ENCODE peak calls at places on chromosomes 1 and 21, in six cellular contexts. B is A549, S is endothelial cell of umbilical vein, W is WTC11, K is K562, N is NB4. O is an unnamed sample.

GRCh38 chr1:92956254-92956653 is 5.0 kb downstream of the DIPK1A start:
- DNase-seq in S (no peak), N (no peak), B (no peak), W (no peak), K (no peak), O (no peak)

GRCh38 chr1:8202182-8202905 is 115.6 kb upstream of the SLC45A1 start:
- DNase-seq in W (no peak), K (peak), B (peak), S (peak), N (no peak), O (peak)

GRCh38 chr1:24203404-24203803 is 16.3 kb upstream of the IFNLR1 start:
- DNase-seq in K (no peak), B (no peak), S (no peak), W (no peak), N (no peak), O (peak)

GRCh38 chr1:109151146-109151545 is 37.2 kb downstream of the ELAPOR1 start:
- DNase-seq in K (peak), S (peak), B (no peak), W (peak), N (no peak), O (peak)

GRCh38 chr1:67599085-67599484 is 85.9 kb upstream of the GADD45A start:
- DNase-seq in K (no peak), S (no peak), N (no peak), W (no peak), B (no peak), O (no peak)

GRCh38 chr1:32613472-32613871 is 36.9 kb downstream of the ZBTB8OS start:
- DNase-seq in S (no peak), W (no peak), K (no peak), B (no peak), N (no peak), O (no peak)

GRCh38 chr1:7130127-7130526 is 344.9 kb downstream of the CAMTA1 start:
- DNase-seq in K (no peak), S (no peak), B (no peak), W (no peak), N (no peak), O (no peak)

GRCh38 chr1:154808909-154809262 is 61.2 kb downstream of the KCNN3 start:
- DNase-seq in W (no peak), B (no peak), S (no peak), N (no peak), K (peak), O (no peak)

GRCh38 chr1:84653130-84653680 is 37.1 kb downstream of the SSX2IP start:
- DNase-seq in S (no peak), N (peak), K (no peak), B (no peak), W (no peak), O (no peak)

GRCh38 chr1:27959792-27960603 is at the start of gene XKR8:
- DNase-seq in N (peak), K (peak), S (peak), W (peak), B (peak), O (peak)

GRCh38 chr1:155016231-155016831 is 13.7 kb downstream of the ZBTB7B start:
- DNase-seq in W (no peak), K (no peak), N (peak), S (no peak), B (no peak), O (no peak)

GRCh38 chr1:44484155-44484688 is 79.2 kb downstream of the RNF220 start:
- DNase-seq in B (no peak), K (no peak), W (peak), N (peak), S (peak), O (no peak)

GRCh38 chr21:34846601-34847112 is 177.9 kb downstream of the CLIC6 start:
- DNase-seq in W (no peak), B (peak), S (no peak), K (no peak), N (no peak), O (peak)

GRCh38 chr1:248625971-248626370 is 8.9 kb downstream of the OR2T11 start:
- DNase-seq in B (no peak), S (no peak), K (no peak), W (no peak), N (no peak), O (no peak)

GRCh38 chr1:3740752-3741151 is 11.5 kb upstream of the CCDC27 start:
- DNase-seq in W (no peak), K (no peak), N (no peak), B (no peak), S (no peak), O (no peak)

GRCh38 chr1:53470155-53470554 is 11.0 kb downstream of the DMRTB1 start:
- DNase-seq in K (peak), S (peak), N (no peak), B (peak), W (peak), O (peak)

GRCh38 chr1:67711150-67711849 is 26.3 kb downstream of the GADD45A start:
- DNase-seq in K (peak), B (no peak), S (no peak), W (no peak), N (no peak), O (no peak)

GRCh38 chr1:154557939-154558609 is 388 bp downstream of the UBE2Q1 start:
- DNase-seq in N (peak), S (peak), B (no peak), W (peak), K (peak), O (no peak)

GRCh38 chr21:41269535-41269934 is 47.1 kb upstream of the FAM3B start:
- DNase-seq in W (no peak), N (no peak), K (no peak), S (no peak), B (no peak), O (no peak)

GRCh38 chr1:20370628-20371200 is 80.0 kb downstream of the VWA5B1 start:
- DNase-seq in B (no peak), N (no peak), W (no peak), K (peak), S (no peak), O (no peak)

GRCh38 chr1:9075023-9075422 is 5.6 kb upstream of the SLC2A5 start:
- DNase-seq in N (peak), W (no peak), B (no peak), K (no peak), S (peak), O (no peak)

GRCh38 chr1:31647106-31647505 is 2.4 kb upstream of the PEF1 start:
- DNase-seq in B (no peak), N (no peak), W (no peak), S (no peak), K (no peak), O (no peak)

GRCh38 chr1:22290611-22291010 is 147.7 kb upstream of the WNT4 start:
- DNase-seq in S (no peak), B (no peak), N (no peak), W (no peak), K (no peak), O (no peak)

GRCh38 chr1:152884085-152884484 is 6.0 kb downstream of the SMCP start:
- DNase-seq in W (no peak), S (no peak), N (no peak), B (no peak), K (no peak), O (no peak)

DNA sequence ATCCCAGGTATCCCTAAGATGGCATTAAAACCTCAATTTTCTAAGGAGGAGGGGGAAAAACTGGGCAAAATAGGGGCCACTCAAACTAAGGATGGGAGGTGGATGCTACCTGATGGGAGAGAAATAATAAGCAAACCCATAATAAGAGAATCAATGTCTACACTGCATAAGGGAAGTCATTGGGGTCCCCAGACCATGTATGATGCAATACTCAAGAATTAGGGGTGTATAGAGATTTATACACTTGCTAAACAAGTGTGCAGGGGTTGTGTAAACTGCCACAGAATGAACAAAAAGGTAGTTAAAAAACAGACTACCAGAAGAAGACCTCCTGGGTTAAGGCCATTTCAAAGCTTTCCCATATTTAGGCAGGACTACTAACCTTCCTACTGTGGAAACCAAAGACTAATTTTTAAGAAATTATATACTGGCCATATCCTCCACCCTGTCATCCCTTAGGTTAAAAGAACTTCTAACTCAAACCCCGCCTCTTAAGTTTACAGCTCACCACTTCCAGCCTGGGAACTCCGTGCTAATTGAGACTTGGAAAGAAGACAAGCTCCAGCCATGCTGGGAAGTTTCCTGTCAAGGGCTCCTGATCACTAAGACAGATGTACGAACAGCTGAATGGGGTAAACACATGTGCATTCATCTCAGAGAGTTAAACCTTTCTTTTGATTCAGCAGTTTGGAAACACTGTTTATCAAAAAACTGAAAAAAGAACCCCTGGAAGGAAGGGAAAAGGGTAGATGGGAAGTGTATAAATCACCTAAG is 64.4 kb upstream of the TLR5 start:
- DNase-seq in K (no peak), W (no peak), N (no peak), S (no peak), B (no peak), O (no peak)
- TF ChIP-seq MAX in K (no peak), W (no peak), N (no peak), S (no peak), B (no peak), O (no peak)

GRCh38 chr1:37877991-37878544 is 18.7 kb upstream of the MTF1 start:
- DNase-seq in K (no peak), S (no peak), N (no peak), B (no peak), W (no peak), O (no peak)

GRCh38 chr1:37879865-37880264 is 20.5 kb upstream of the MTF1 start:
- DNase-seq in B (no peak), W (no peak), N (no peak), K (no peak), S (no peak), O (no peak)

GRCh38 chr1:37872692-37873091 is 13.3 kb upstream of the MTF1 start:
- DNase-seq in N (no peak), K (no peak), B (no peak), S (no peak), W (no peak), O (no peak)

DNA sequence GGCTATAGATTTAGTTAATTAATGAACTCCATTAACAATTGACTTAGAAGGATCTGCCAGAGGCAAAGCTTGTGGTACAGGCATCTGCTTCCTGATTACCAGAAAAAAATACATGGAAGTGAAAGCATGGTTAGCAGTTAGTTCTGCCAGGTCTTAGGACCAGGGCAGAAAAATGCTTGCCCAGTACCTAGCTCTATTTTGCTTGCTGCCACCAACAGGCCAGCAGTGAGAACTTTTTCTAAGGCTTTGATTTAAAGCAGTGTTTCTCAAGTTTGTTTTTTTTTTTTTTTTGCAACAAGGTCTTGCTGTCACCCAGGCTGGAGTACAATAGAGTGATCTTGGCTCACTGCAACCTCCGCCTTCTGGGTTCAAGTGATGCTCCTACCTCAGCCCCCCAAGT is 16.4 kb upstream of the MTF1 start:
- DNase-seq in B (no peak), N (peak), W (no peak), S (peak), K (no peak), O (no peak)
- TF ChIP-seq MAX in B (no peak), N (no peak), W (no peak), S (no peak), K (no peak), O (no peak)

DNA sequence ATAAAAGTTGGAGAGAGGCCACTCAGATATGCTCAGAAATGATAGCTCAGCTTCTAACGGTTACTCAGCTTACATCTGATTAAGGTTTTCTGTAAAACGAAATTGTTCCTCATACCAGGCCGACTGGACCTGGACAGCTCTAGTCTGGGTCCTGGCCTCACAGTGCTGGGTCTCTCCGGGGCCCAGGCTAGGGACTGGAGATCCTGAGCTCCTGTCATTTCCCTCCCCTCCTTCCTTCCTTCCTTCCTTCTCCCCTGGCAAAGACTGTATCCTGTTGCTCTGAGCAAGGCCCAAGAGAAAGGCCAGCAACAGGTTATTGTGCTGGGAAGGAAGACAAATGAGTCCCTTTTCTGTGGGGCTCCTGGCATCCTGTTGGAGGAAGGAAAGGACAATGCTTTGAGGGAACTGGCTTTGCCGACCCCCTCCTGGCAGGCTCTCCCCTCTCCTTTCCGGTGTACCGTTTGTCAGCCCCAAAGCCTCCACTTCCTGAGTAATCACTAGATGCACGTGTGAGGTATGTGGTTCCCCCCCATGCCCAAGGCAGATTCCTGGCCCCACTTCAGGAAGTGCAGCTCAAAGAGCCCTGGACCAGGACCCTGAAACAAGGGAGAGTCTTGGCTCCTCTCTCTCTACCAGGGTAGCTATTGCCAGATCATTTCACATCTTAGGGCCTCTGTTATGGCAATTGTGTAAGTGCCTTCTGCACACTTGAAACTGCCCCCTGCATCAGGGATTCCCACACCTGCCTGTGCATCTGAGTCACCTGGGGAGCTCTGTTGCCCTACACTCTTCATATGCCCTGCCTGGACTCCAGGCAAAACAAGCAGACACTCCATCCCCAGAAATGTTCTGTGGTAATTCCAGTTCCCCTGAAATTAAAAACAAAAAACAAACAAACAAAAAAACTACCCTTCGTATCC is 212.7 kb upstream of the FGGY start:
- DNase-seq in S (peak), B (no peak), K (no peak), N (no peak), W (peak), O (no peak)
- TF ChIP-seq MAX in S (peak), B (no peak), K (no peak), N (no peak), W (peak), O (no peak)

GRCh38 chr1:115459161-115459560 is 121.1 kb upstream of the NGF start:
- DNase-seq in N (no peak), W (no peak), B (no peak), S (no peak), K (no peak), O (no peak)
- TF ChIP-seq MAX in N (no peak), W (no peak), B (no peak), S (no peak), K (no peak), O (no peak)

DNA sequence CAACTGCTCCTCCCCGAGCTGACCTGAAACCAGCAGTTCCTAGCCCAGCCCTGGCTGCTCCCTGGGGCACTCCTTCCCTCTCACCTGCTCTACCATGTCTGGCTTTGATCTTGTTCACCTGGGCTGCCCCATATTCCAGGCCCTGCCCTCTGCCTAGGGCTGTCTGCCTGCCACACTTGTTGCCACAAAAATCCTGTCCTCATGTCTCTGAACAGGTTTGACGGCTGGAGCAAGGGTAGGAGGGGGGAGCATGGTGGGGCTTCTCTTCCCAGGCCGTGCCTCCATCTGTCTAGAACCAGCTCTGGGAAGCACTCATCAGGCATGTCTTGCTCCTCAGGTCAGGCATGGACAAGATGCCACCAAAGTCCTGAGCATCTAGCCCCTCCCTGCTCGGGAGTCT is 44.3 kb upstream of the WNT2B start:
- DNase-seq in B (no peak), N (no peak), W (no peak), S (peak), K (no peak), O (no peak)
- TF ChIP-seq MAX in B (no peak), N (no peak), W (no peak), S (no peak), K (no peak), O (no peak)

DNA sequence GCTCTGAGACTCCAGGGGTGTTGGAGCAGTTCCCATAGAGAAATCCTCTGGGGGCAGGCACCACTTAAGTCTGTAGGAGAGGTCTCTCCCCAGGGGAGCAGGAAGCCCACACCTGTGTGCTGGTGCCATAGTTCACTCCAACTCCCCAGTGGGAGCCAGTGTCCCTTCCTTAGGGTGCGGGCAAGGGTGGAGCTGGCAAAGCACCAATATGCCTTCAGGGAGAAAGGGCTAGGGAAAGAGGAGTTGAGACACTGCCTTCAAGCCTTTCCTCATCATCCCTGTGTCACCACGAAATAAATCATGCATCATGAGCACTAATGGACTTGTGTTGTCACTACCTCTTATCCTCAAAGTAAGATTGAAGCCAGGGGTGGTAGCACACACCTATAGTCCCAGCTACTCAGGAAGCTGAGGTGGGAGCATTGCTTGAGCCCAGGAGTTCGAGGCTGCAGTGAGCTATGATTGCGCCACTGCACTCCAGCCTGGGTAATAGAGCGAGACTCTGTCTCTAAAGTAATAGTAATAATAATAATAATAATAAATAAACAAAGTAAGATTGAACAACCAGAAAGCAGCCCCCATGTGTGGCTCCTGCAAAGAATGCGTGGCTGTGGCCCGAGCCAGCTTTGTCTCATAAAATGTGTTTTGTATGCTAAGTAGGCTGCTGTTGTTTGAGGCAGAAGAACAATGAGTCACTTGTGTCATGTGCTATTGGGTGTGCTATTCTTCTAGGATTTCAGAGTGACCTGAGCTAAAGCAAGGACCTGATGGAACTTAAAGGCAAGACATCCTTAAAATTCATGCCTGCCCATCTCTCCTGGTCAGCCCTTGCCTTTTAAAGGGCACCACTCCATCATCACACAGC is 6.7 kb upstream of the TIE1 start:
- DNase-seq in W (no peak), B (no peak), S (peak), K (no peak), N (no peak), O (no peak)
- TF ChIP-seq MAX in W (no peak), B (no peak), S (no peak), K (no peak), N (no peak), O (no peak)

GRCh38 chr1:103250441-103250861 is 142.1 kb upstream of the COL11A1 start:
- DNase-seq in S (peak), W (peak), K (no peak), N (no peak), B (no peak), O (peak)
- TF ChIP-seq MAX in S (no peak), W (no peak), K (no peak), N (no peak), B (no peak), O (no peak)